ENCODE peak calls at places on chromosomes 11 and 22, in six cellular contexts. One of them, this sample, is unnamed.

GRCh38 chr11:14411818-14412217 is 52.8 kb upstream of the RRAS2 start:
- DNase-seq in head of caudate nucleus: no peak
- DNase-seq in activated naive CD8-positive, alpha-beta T cell treated with anti-CD3 and anti-CD28 coated beads, Interleukin-2, amount 10 ng/mL, durations not matched to agents 7 days and 5 days: no peak
- DNase-seq in fibroblast of lung: peak
- DNase-seq in progenitor cell of endocrine pancreas: no peak
- DNase-seq in T-helper 22 cell: no peak
- DNase-seq in this sample: no peak

GRCh38 chr22:50581950-50582561 is 593 bp downstream of the CHKB start:
- DNase-seq in head of caudate nucleus: no peak
- DNase-seq in activated naive CD8-positive, alpha-beta T cell treated with anti-CD3 and anti-CD28 coated beads, Interleukin-2, amount 10 ng/mL, durations not matched to agents 7 days and 5 days: no peak
- DNase-seq in fibroblast of lung: peak
- DNase-seq in progenitor cell of endocrine pancreas: no peak
- DNase-seq in T-helper 22 cell: peak
- DNase-seq in this sample: no peak

GRCh38 chr11:2951235-2952110 is 22.3 kb upstream of the PHLDA2 start:
- DNase-seq in head of caudate nucleus: no peak
- DNase-seq in activated naive CD8-positive, alpha-beta T cell treated with anti-CD3 and anti-CD28 coated beads, Interleukin-2, amount 10 ng/mL, durations not matched to agents 7 days and 5 days: no peak
- DNase-seq in fibroblast of lung: peak
- DNase-seq in progenitor cell of endocrine pancreas: no peak
- DNase-seq in T-helper 22 cell: no peak
- DNase-seq in this sample: no peak

GRCh38 chr11:35247428-35247827 is 108.5 kb downstream of the CD44 start:
- DNase-seq in head of caudate nucleus: no peak
- DNase-seq in activated naive CD8-positive, alpha-beta T cell treated with anti-CD3 and anti-CD28 coated beads, Interleukin-2, amount 10 ng/mL, durations not matched to agents 7 days and 5 days: no peak
- DNase-seq in fibroblast of lung: no peak
- DNase-seq in progenitor cell of endocrine pancreas: no peak
- DNase-seq in T-helper 22 cell: peak
- DNase-seq in this sample: peak

GRCh38 chr22:46102752-46103151 is 47.6 kb upstream of the PPARA start:
- DNase-seq in head of caudate nucleus: no peak
- DNase-seq in activated naive CD8-positive, alpha-beta T cell treated with anti-CD3 and anti-CD28 coated beads, Interleukin-2, amount 10 ng/mL, durations not matched to agents 7 days and 5 days: no peak
- DNase-seq in fibroblast of lung: peak
- DNase-seq in progenitor cell of endocrine pancreas: no peak
- DNase-seq in T-helper 22 cell: no peak
- DNase-seq in this sample: no peak

GRCh38 chr11:111733009-111733408 is 33.2 kb downstream of the PPP2R1B start:
- DNase-seq in head of caudate nucleus: no peak
- DNase-seq in activated naive CD8-positive, alpha-beta T cell treated with anti-CD3 and anti-CD28 coated beads, Interleukin-2, amount 10 ng/mL, durations not matched to agents 7 days and 5 days: no peak
- DNase-seq in fibroblast of lung: peak
- DNase-seq in progenitor cell of endocrine pancreas: no peak
- DNase-seq in T-helper 22 cell: no peak
- DNase-seq in this sample: no peak

GRCh38 chr11:117203069-117203407 is 3.9 kb downstream of the TAGLN start:
- DNase-seq in head of caudate nucleus: no peak
- DNase-seq in activated naive CD8-positive, alpha-beta T cell treated with anti-CD3 and anti-CD28 coated beads, Interleukin-2, amount 10 ng/mL, durations not matched to agents 7 days and 5 days: no peak
- DNase-seq in fibroblast of lung: no peak
- DNase-seq in progenitor cell of endocrine pancreas: no peak
- DNase-seq in T-helper 22 cell: no peak
- DNase-seq in this sample: no peak

GRCh38 chr22:25627271-25627848 is 62.9 kb downstream of the GRK3 start:
- DNase-seq in head of caudate nucleus: no peak
- DNase-seq in activated naive CD8-positive, alpha-beta T cell treated with anti-CD3 and anti-CD28 coated beads, Interleukin-2, amount 10 ng/mL, durations not matched to agents 7 days and 5 days: no peak
- DNase-seq in fibroblast of lung: peak
- DNase-seq in progenitor cell of endocrine pancreas: no peak
- DNase-seq in T-helper 22 cell: no peak
- DNase-seq in this sample: no peak

GRCh38 chr11:71447791-71448256 is 369 bp downstream of the DHCR7 start:
- DNase-seq in head of caudate nucleus: no peak
- DNase-seq in activated naive CD8-positive, alpha-beta T cell treated with anti-CD3 and anti-CD28 coated beads, Interleukin-2, amount 10 ng/mL, durations not matched to agents 7 days and 5 days: peak
- DNase-seq in fibroblast of lung: peak
- DNase-seq in progenitor cell of endocrine pancreas: no peak
- DNase-seq in T-helper 22 cell: no peak
- DNase-seq in this sample: peak

GRCh38 chr11:128714881-128715280 is 21.0 kb downstream of the FLI1 start:
- DNase-seq in head of caudate nucleus: no peak
- DNase-seq in activated naive CD8-positive, alpha-beta T cell treated with anti-CD3 and anti-CD28 coated beads, Interleukin-2, amount 10 ng/mL, durations not matched to agents 7 days and 5 days: no peak
- DNase-seq in fibroblast of lung: peak
- DNase-seq in progenitor cell of endocrine pancreas: no peak
- DNase-seq in T-helper 22 cell: no peak
- DNase-seq in this sample: no peak

GRCh38 chr11:6604081-6604626 is 580 bp downstream of the ILK start:
- DNase-seq in head of caudate nucleus: peak
- DNase-seq in activated naive CD8-positive, alpha-beta T cell treated with anti-CD3 and anti-CD28 coated beads, Interleukin-2, amount 10 ng/mL, durations not matched to agents 7 days and 5 days: peak
- DNase-seq in fibroblast of lung: peak
- DNase-seq in progenitor cell of endocrine pancreas: no peak
- DNase-seq in T-helper 22 cell: peak
- DNase-seq in this sample: peak

GRCh38 chr22:38781033-38781432 is 12.9 kb downstream of the DNAL4 start:
- DNase-seq in head of caudate nucleus: no peak
- DNase-seq in activated naive CD8-positive, alpha-beta T cell treated with anti-CD3 and anti-CD28 coated beads, Interleukin-2, amount 10 ng/mL, durations not matched to agents 7 days and 5 days: no peak
- DNase-seq in fibroblast of lung: no peak
- DNase-seq in progenitor cell of endocrine pancreas: no peak
- DNase-seq in T-helper 22 cell: no peak
- DNase-seq in this sample: no peak

GRCh38 chr22:19430890-19431541 is 517 bp downstream of the HIRA start:
- DNase-seq in head of caudate nucleus: no peak
- DNase-seq in activated naive CD8-positive, alpha-beta T cell treated with anti-CD3 and anti-CD28 coated beads, Interleukin-2, amount 10 ng/mL, durations not matched to agents 7 days and 5 days: peak
- DNase-seq in fibroblast of lung: peak
- DNase-seq in progenitor cell of endocrine pancreas: peak
- DNase-seq in T-helper 22 cell: no peak
- DNase-seq in this sample: no peak

GRCh38 chr22:24086310-24086709 is 75.2 kb downstream of the CABIN1 start:
- DNase-seq in head of caudate nucleus: no peak
- DNase-seq in activated naive CD8-positive, alpha-beta T cell treated with anti-CD3 and anti-CD28 coated beads, Interleukin-2, amount 10 ng/mL, durations not matched to agents 7 days and 5 days: no peak
- DNase-seq in fibroblast of lung: no peak
- DNase-seq in progenitor cell of endocrine pancreas: no peak
- DNase-seq in T-helper 22 cell: no peak
- DNase-seq in this sample: no peak

GRCh38 chr11:124920870-124921609 is 2.0 kb downstream of the HEPN1 start:
- DNase-seq in head of caudate nucleus: no peak
- DNase-seq in activated naive CD8-positive, alpha-beta T cell treated with anti-CD3 and anti-CD28 coated beads, Interleukin-2, amount 10 ng/mL, durations not matched to agents 7 days and 5 days: peak
- DNase-seq in fibroblast of lung: peak
- DNase-seq in progenitor cell of endocrine pancreas: peak
- DNase-seq in T-helper 22 cell: peak
- DNase-seq in this sample: peak

GRCh38 chr11:34606326-34607120 is 14.4 kb upstream of the EHF start:
- DNase-seq in head of caudate nucleus: no peak
- DNase-seq in activated naive CD8-positive, alpha-beta T cell treated with anti-CD3 and anti-CD28 coated beads, Interleukin-2, amount 10 ng/mL, durations not matched to agents 7 days and 5 days: no peak
- DNase-seq in fibroblast of lung: no peak
- DNase-seq in progenitor cell of endocrine pancreas: no peak
- DNase-seq in T-helper 22 cell: no peak
- DNase-seq in this sample: no peak